ENCODE peak calls at places on chromosomes 11 and 22, in ten cellular contexts. H, C, W, G, A, Z, F, J, N and E are unnamed samples.
A peak's percentile ranks its signal among the peaks of the same experiment; 100 is the strongest.

GRCh38 chr11:2376751-2377451 is at the start of gene CD81:
- DNase-seq in H (peak; percentile 66), C (peak; percentile 56), W (no peak), G (peak; percentile 58), A (peak; percentile 32), Z (no peak), F (no peak), J (peak; percentile 95), N (peak; percentile 99), E (peak; percentile 64)

GRCh38 chr11:27912916-27913315 is 195.0 kb downstream of the KIF18A start:
- DNase-seq in H (no peak), C (no peak), W (peak; percentile 53), G (no peak), A (no peak), Z (no peak), F (peak; percentile 47), J (no peak), N (no peak), E (no peak)

GRCh38 chr22:27242917-27243589 is 558.5 kb downstream of the MN1 start:
- DNase-seq in H (no peak), C (no peak), W (no peak), G (no peak), A (no peak), Z (no peak), F (peak; percentile 35), J (no peak), N (no peak), E (no peak)

GRCh38 chr11:80958414-80958813 is 1517.6 kb upstream of the TENM4 start:
- DNase-seq in H (no peak), C (no peak), W (no peak), G (no peak), A (no peak), Z (peak; percentile 74), F (peak; percentile 25), J (no peak), N (no peak), E (no peak)

GRCh38 chr11:121293276-121293569 is 652 bp downstream of the SC5D start:
- DNase-seq in H (no peak), C (no peak), W (peak; percentile 14), G (no peak), A (no peak), Z (no peak), F (peak; percentile 27), J (no peak), N (no peak), E (no peak)

GRCh38 chr11:20045098-20045688 is 115.1 kb downstream of the DBX1 start:
- DNase-seq in H (no peak), C (no peak), W (no peak), G (no peak), A (no peak), Z (no peak), F (no peak), J (no peak), N (no peak), E (no peak)

GRCh38 chr11:117076941-117077659 is 21.1 kb downstream of the SIK3 start:
- DNase-seq in H (no peak), C (no peak), W (no peak), G (no peak), A (no peak), Z (no peak), F (no peak), J (no peak), N (no peak), E (no peak)

GRCh38 chr11:59678813-59679165 is 10.0 kb upstream of the PATL1 start:
- DNase-seq in H (no peak), C (no peak), W (no peak), G (no peak), A (no peak), Z (no peak), F (no peak), J (no peak), N (no peak), E (no peak)

GRCh38 chr11:3356858-3357257 is 22.1 kb downstream of the ZNF195 start:
- DNase-seq in H (no peak), C (no peak), W (no peak), G (no peak), A (no peak), Z (no peak), F (no peak), J (no peak), N (no peak), E (no peak)

GRCh38 chr11:60777572-60777971 is 7.6 kb upstream of the MS4A10 start:
- DNase-seq in H (no peak), C (no peak), W (peak; percentile 51), G (no peak), A (no peak), Z (peak; percentile 78), F (peak; percentile 95), J (no peak), N (no peak), E (no peak)

GRCh38 chr22:50184004-50184461 is 1.7 kb upstream of the TRABD start:
- DNase-seq in H (no peak), C (no peak), W (no peak), G (no peak), A (no peak), Z (no peak), F (no peak), J (no peak), N (no peak), E (no peak)

GRCh38 chr22:43891360-43892182 is at the start of gene PNPLA5:
- DNase-seq in H (no peak), C (no peak), W (no peak), G (no peak), A (no peak), Z (no peak), F (peak; percentile 28), J (no peak), N (peak; percentile 58), E (no peak)

GRCh38 chr11:57410287-57410686 is 16.6 kb downstream of the SLC43A3 start:
- DNase-seq in H (no peak), C (no peak), W (peak; percentile 48), G (no peak), A (no peak), Z (peak; percentile 93), F (peak; percentile 61), J (no peak), N (no peak), E (no peak)

GRCh38 chr11:126748097-126748756 is 252.3 kb downstream of the KIRREL3 start:
- DNase-seq in H (no peak), C (no peak), W (no peak), G (no peak), A (no peak), Z (no peak), F (no peak), J (no peak), N (no peak), E (no peak)

GRCh38 chr11:35116762-35117588 is 22.0 kb upstream of the CD44 start:
- DNase-seq in H (no peak), C (no peak), W (no peak), G (no peak), A (no peak), Z (no peak), F (no peak), J (no peak), N (no peak), E (no peak)

GRCh38 chr22:30158277-30158676 is 78.0 kb downstream of the HORMAD2 start:
- DNase-seq in H (no peak), C (no peak), W (no peak), G (no peak), A (no peak), Z (no peak), F (no peak), J (no peak), N (no peak), E (no peak)

GRCh38 chr11:28581286-28582242 is 473.4 kb downstream of the METTL15 start:
- DNase-seq in H (no peak), C (no peak), W (no peak), G (no peak), A (no peak), Z (peak; percentile 84), F (peak; percentile 42), J (no peak), N (no peak), E (no peak)

GRCh38 chr11:128658499-128658898 is 35.4 kb upstream of the FLI1 start:
- DNase-seq in H (no peak), C (no peak), W (no peak), G (no peak), A (no peak), Z (no peak), F (peak; percentile 11), J (no peak), N (no peak), E (no peak)

GRCh38 chr22:38864361-38865191 is 7.4 kb downstream of the CBX6 start:
- DNase-seq in H (no peak), C (no peak), W (no peak), G (no peak), A (no peak), Z (no peak), F (no peak), J (no peak), N (no peak), E (no peak)

GRCh38 chr11:130786987-130787688 is 129.1 kb downstream of the SNX19 start:
- DNase-seq in H (no peak), C (no peak), W (no peak), G (no peak), A (no peak), Z (no peak), F (no peak), J (no peak), N (no peak), E (no peak)